ENCODE peak calls at places on chromosomes 16 and 17, in four cellular contexts. C is HepG2, Z is K562, X is H1. R is an unnamed sample.

GRCh38 chr17:16255481-16255901 is 38.5 kb downstream of the PIGL start:
- DNase-seq in X (no peak), Z (no peak), C (peak; percentile 22), R (no peak)

GRCh38 chr16:69316595-69317034 is 5.5 kb downstream of the VPS4A start:
- DNase-seq in Z (no peak), C (no peak), X (no peak), R (no peak)

GRCh38 chr17:1045456-1045855 is 48.5 kb downstream of the TIMM22 start:
- DNase-seq in C (no peak), Z (no peak), X (no peak), R (no peak)

GRCh38 chr16:2977440-2977839 is 2.8 kb downstream of the PKMYT1 start:
- DNase-seq in X (no peak), C (no peak), Z (no peak), R (no peak)

GRCh38 chr16:68447721-68448359 is 468 bp downstream of the SMPD3 start:
- DNase-seq in C (no peak), Z (no peak), X (no peak), R (no peak)

GRCh38 chr17:82434216-82434565 is 15.8 kb upstream of the OGFOD3 start:
- DNase-seq in Z (no peak), C (no peak), X (no peak), R (no peak)

GRCh38 chr17:47946929-47947397 is 5.6 kb downstream of the PNPO start:
- DNase-seq in C (peak; percentile 94), Z (peak; percentile 88), X (peak; percentile 86), R (peak; percentile 92)

GRCh38 chr16:27301236-27301861 is 12.4 kb upstream of the IL4R start:
- DNase-seq in C (no peak), Z (no peak), X (no peak), R (no peak)

GRCh38 chr16:69095179-69095578 is 10.3 kb upstream of the HAS3 start:
- DNase-seq in X (no peak), C (no peak), Z (no peak), R (no peak)

GRCh38 chr16:87447323-87447722 is 45.5 kb downstream of the ZCCHC14 start:
- DNase-seq in X (no peak), C (no peak), Z (no peak), R (no peak)

GRCh38 chr16:85903576-85903975 is 4.6 kb downstream of the IRF8 start:
- DNase-seq in C (no peak), Z (no peak), X (no peak), R (no peak)

GRCh38 chr16:57235128-57236092 is 9.6 kb upstream of the ARL2BP start:
- DNase-seq in Z (peak; percentile 64), C (peak; percentile 29), X (no peak), R (no peak)

GRCh38 chr17:67546578-67547527 is 169.8 kb downstream of the PITPNC1 start:
- DNase-seq in Z (peak; percentile 11), X (no peak), C (no peak), R (no peak)

GRCh38 chr16:12318661-12319463 is 342.3 kb downstream of the SNX29 start:
- DNase-seq in C (peak; percentile 68), Z (no peak), X (no peak), R (no peak)

GRCh38 chr16:57373117-57373947 is 1.0 kb downstream of the CX3CL1 start:
- DNase-seq in X (no peak), Z (no peak), C (peak; percentile 43), R (no peak)

GRCh38 chr17:82168568-82168967 is 44.1 kb downstream of the CCDC57 start:
- DNase-seq in Z (no peak), X (no peak), C (no peak), R (no peak)

GRCh38 chr16:79751785-79752184 is 151.2 kb upstream of the MAF start:
- DNase-seq in X (no peak), Z (no peak), C (no peak), R (no peak)

GRCh38 chr17:21174719-21175118 is 39.2 kb downstream of the TMEM11 start:
- DNase-seq in X (no peak), Z (no peak), C (no peak), R (no peak)

GRCh38 chr16:56294599-56294998 is 103.3 kb downstream of the GNAO1 start:
- DNase-seq in X (no peak), C (no peak), Z (no peak), R (no peak)

GRCh38 chr17:82748756-82749155 is 3.1 kb upstream of the TBCD start:
- DNase-seq in Z (no peak), X (no peak), C (no peak), R (no peak)

GRCh38 chr16:31458073-31458834 is 1.0 kb upstream of the ARMC5 start:
- DNase-seq in Z (peak; percentile 75), X (peak; percentile 64), C (peak; percentile 95), R (peak; percentile 60)

DNA sequence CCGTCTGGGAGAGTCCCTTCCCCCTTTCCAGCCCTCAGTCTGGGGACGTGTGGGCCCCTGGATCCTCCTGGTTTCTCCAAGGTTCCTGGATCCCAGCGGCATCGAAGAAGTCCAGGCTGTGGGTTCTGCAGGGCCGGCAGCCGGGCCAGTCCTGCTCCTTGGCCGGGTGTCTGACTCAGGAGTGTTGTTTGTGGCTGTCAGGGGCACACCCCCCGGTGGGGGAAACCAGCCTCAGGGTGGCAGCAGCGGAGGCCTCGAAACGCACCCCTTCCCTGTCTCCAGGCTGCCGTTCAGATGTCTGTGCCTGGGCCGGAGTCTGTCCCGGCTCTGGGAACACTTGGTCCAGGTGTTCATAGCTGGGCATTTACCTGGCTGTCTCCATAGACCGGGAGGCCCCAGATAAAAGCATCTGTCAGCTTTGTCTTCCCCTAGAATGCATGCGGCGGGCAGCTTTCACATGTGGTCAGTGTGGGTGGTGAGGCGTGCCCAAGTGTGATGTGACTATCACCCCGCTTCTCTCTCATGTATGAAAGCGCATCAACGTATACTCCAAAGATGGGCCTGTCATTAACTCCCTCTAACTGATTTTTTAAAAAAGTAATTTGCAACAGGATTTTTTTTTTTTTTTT is 3.6 kb upstream of the RAP1GAP2 start:
- DNase-seq in X (no peak), Z (no peak), C (no peak), R (no peak)
- TF ChIP-seq CHD2 in X (no peak), Z (no peak), C (no peak), R (no peak)

GRCh38 chr17:53794875-53795274 is 27.9 kb upstream of the KIF2B start:
- DNase-seq in Z (no peak), C (no peak), X (no peak), R (no peak)
- TF ChIP-seq CHD2 in Z (no peak), C (no peak), X (no peak), R (no peak)

GRCh38 chr16:66714659-66715307 is 18.2 kb upstream of the CMTM4 start:
- DNase-seq in Z (no peak), X (no peak), C (no peak), R (no peak)
- TF ChIP-seq CHD2 in Z (no peak), X (no peak), C (no peak), R (no peak)

DNA sequence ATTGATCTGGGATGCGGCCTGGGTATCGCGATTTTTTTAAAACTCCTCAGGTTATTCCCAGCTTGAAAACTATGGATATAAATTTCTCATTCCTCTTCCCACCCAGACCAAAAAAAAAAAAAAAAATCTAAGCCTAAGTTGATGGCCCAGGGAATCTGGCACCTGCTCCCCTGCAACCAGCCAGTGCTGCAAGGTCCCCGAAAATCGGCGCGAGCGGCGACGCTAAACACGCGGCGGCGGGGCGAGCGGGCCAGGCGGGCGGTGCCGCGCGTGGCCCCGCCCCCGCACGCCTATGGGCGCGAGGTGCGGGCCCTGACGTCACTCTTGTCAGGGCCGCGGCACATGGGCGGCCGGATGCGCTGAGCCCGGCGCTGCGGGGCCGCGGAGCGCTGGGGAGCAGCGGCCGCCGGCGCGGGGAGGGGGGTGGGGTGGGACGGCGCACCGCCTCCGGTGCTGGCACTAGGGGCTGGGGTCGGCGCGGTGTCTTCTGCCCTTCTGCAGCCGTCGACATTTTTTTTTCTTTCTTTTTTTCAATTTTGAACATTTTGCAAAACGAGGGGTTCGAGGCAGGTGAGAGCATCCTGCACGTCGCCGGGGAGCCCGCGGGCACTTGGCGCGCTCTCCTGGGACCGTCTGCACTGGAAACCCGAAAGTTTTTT is at the start of gene HLF:
- DNase-seq in Z (peak; percentile 88), C (peak; percentile 76), X (peak; percentile 75), R (peak; percentile 86)
- TF ChIP-seq CHD2 in Z (no peak), C (no peak), X (no peak), R (no peak)

DNA sequence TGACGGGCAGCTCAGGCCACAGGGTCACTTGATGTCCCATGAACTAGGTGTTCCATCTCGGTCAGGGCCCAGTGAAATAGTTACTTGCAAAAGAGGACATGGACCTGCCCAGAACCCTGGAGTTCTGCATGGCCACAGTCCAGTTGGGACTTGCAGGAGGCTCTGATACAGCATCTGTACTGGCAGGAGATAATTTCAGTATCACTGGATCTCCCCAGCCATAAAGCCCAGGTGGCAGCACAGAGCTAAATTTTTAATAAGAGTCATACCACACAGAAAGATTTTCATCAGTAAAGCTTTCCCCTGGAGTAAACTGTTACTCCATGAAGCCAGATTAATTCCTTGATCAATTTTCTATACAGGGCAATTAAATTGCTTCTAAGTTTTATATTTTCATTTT is 18.0 kb upstream of the SLC16A5 start:
- DNase-seq in Z (no peak), X (no peak), C (no peak), R (peak; percentile 68)
- TF ChIP-seq CHD2 in Z (no peak), X (no peak), C (no peak), R (no peak)

GRCh38 chr17:76278268-76278908 is 13.2 kb downstream of the UBALD2 start:
- DNase-seq in X (no peak), C (no peak), Z (no peak), R (no peak)

GRCh38 chr17:76280650-76281049 is 15.5 kb downstream of the UBALD2 start:
- DNase-seq in Z (no peak), C (no peak), X (no peak), R (no peak)

GRCh38 chr17:76279742-76280287 is 14.7 kb downstream of the UBALD2 start:
- DNase-seq in Z (no peak), C (no peak), X (no peak), R (no peak)

GRCh38 chr17:76278952-76279741 is 14.0 kb downstream of the UBALD2 start:
- DNase-seq in C (peak; percentile 74), Z (peak; percentile 89), X (peak; percentile 98), R (peak; percentile 96)

DNA sequence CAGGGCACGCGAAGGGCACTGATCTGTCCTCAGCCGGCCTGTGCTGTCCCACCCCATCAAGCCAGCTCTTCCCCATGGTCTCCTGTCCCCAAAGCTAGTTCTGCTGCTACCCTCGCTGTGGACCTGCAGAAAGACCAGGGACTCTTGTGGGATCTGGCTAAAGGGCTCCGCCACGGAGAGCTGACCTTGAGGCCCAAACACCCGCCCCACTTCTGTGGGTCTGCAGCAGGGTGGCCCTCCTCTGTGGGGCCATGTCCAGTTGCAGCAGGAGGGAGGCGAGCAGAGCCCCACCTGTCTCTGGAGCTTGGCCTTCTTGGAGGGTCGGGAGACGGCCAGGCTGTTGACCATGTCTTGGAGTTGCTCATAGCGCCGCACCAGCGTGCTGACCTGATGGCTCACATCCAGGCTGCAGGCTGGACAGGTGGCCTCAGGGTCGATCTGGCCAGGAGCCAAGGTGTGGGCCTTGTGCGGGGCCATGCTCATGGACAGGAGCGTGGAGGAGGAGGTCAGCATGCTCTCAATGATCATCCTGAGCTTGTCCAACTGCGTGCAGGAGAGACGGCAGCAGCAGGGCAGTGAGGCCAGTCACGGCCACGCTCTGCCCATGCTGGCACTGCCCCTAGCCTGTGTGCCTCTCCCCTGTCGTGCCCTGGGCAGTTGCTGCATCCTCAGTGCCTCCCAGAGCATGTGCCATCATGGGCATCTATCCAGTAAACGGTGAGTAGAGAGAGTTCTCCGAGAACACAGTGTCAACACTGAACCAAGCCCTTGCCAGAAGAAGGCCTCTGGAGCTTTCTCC is 16.6 kb downstream of the UBALD2 start:
- DNase-seq in Z (no peak), C (no peak), X (no peak), R (no peak)
- TF ChIP-seq CHD2 in Z (no peak), C (no peak), X (no peak), R (no peak)